ENCODE peak calls at places on chromosomes 12 and 14, in seven cellular contexts. U, T, M, V, K, J and Z are unnamed samples.

GRCh38 chr14:103763730-103764488 is 48.3 kb downstream of the ZFYVE21 start:
- DNase-seq in V (no peak), J (no peak), T (no peak), M (no peak), U (no peak), K (peak; percentile 79), Z (peak; percentile 56)

GRCh38 chr12:49389092-49389703 is 21.9 kb downstream of the SPATS2 start:
- DNase-seq in U (peak; percentile 58), V (peak; percentile 84), J (no peak), M (no peak), K (no peak), T (no peak), Z (no peak)

GRCh38 chr14:59275668-59276067 is 87.2 kb downstream of the DAAM1 start:
- DNase-seq in V (no peak), U (peak; percentile 14), J (no peak), M (peak; percentile 94), T (peak; percentile 94), K (no peak), Z (peak; percentile 61)

GRCh38 chr14:83976223-83976770 is 1553.6 kb upstream of the FLRT2 start:
- DNase-seq in J (no peak), V (no peak), K (no peak), U (no peak), M (no peak), T (no peak), Z (no peak)

GRCh38 chr14:26276757-26277156 is 321.1 kb downstream of the NOVA1 start:
- DNase-seq in K (peak; percentile 11), M (no peak), J (no peak), U (no peak), T (peak; percentile 22), V (no peak), Z (no peak)

GRCh38 chr14:74275265-74275841 is 27.4 kb downstream of the ABCD4 start:
- DNase-seq in U (no peak), V (no peak), T (peak; percentile 95), K (no peak), J (no peak), M (peak; percentile 84), Z (no peak)

GRCh38 chr12:102385343-102385742 is 95.0 kb downstream of the IGF1 start:
- DNase-seq in K (no peak), J (no peak), T (no peak), U (no peak), M (no peak), V (no peak), Z (no peak)

GRCh38 chr14:60616326-60617044 is 32.8 kb downstream of the SIX1 start:
- DNase-seq in K (no peak), M (peak; percentile 53), V (no peak), U (no peak), J (no peak), T (no peak), Z (no peak)

GRCh38 chr12:15834575-15834974 is 45.4 kb upstream of the EPS8 start:
- DNase-seq in J (no peak), M (peak; percentile 74), U (no peak), K (no peak), V (no peak), T (peak; percentile 31), Z (no peak)

GRCh38 chr14:36014236-36014635 is 162.3 kb downstream of the PTCSC3 start:
- DNase-seq in V (no peak), J (no peak), U (no peak), M (no peak), T (no peak), K (no peak), Z (no peak)

GRCh38 chr14:61934385-61934784 is 172.2 kb downstream of the SNAPC1 start:
- DNase-seq in J (no peak), M (peak; percentile 79), U (peak; percentile 7), V (no peak), T (peak; percentile 86), K (no peak), Z (no peak)

GRCh38 chr12:95774311-95775045 is 16.1 kb downstream of the NTN4 start:
- DNase-seq in V (no peak), U (no peak), J (no peak), T (no peak), M (peak; percentile 53), K (no peak), Z (no peak)

GRCh38 chr14:44775248-44775647 is 186.5 kb downstream of the KLHL28 start:
- DNase-seq in T (no peak), J (no peak), V (no peak), M (no peak), U (no peak), K (no peak), Z (no peak)

GRCh38 chr12:12278899-12279298 is 12.1 kb upstream of the LRP6 start:
- DNase-seq in M (no peak), U (no peak), K (no peak), J (no peak), T (peak; percentile 74), V (no peak), Z (no peak)

GRCh38 chr12:54052745-54053624 is 650 bp upstream of the HOXC4 start:
- DNase-seq in U (peak; percentile 23), T (peak; percentile 66), V (no peak), K (peak; percentile 74), J (no peak), M (no peak), Z (peak; percentile 81)

GRCh38 chr12:106682594-106683234 is 91.8 kb upstream of the RIC8B start:
- DNase-seq in J (no peak), V (no peak), M (peak; percentile 45), T (peak; percentile 44), K (peak; percentile 28), U (no peak), Z (peak; percentile 23)